ENCODE peak calls at places on chromosomes 12 and 14, in ten cellular contexts. W, I, P, V, C, G, Z, J, T and E are unnamed samples.
A peak's percentile ranks its signal among the peaks of the same experiment; 100 is the strongest.

GRCh38 chr14:99459491-99460100 is 21.1 kb downstream of the SETD3 start:
- DNase-seq in W (no peak), I (no peak), P (no peak), V (no peak), C (no peak), G (no peak), Z (no peak), J (no peak), T (no peak), E (peak; percentile 29)

GRCh38 chr14:63594455-63595372 is 47.0 kb downstream of the WDR89 start:
- DNase-seq in W (no peak), I (no peak), P (no peak), V (no peak), C (no peak), G (no peak), Z (no peak), J (no peak), T (no peak), E (no peak)

GRCh38 chr12:78767264-78767981 is 97.2 kb upstream of the SYT1 start:
- DNase-seq in W (no peak), I (no peak), P (no peak), V (no peak), C (no peak), G (no peak), Z (no peak), J (no peak), T (no peak), E (no peak)

GRCh38 chr12:108750471-108751402 is 19.4 kb upstream of the CORO1C start:
- DNase-seq in W (no peak), I (no peak), P (no peak), V (peak; percentile 35), C (no peak), G (no peak), Z (no peak), J (no peak), T (no peak), E (peak; percentile 70)

GRCh38 chr14:85528080-85528881 is 1.7 kb upstream of the FLRT2 start:
- DNase-seq in W (peak; percentile 48), I (peak; percentile 32), P (no peak), V (peak; percentile 86), C (peak; percentile 69), G (peak; percentile 56), Z (no peak), J (no peak), T (no peak), E (peak; percentile 78)

GRCh38 chr12:57899010-57899662 is 42.2 kb upstream of the ATP23 start:
- DNase-seq in W (no peak), I (no peak), P (peak; percentile 51), V (peak; percentile 78), C (no peak), G (no peak), Z (peak; percentile 54), J (no peak), T (peak; percentile 79), E (no peak)

GRCh38 chr12:43898474-43898873 is 62.6 kb downstream of the TMEM117 start:
- DNase-seq in W (no peak), I (no peak), P (no peak), V (no peak), C (no peak), G (no peak), Z (no peak), J (no peak), T (no peak), E (no peak)

GRCh38 chr12:65616022-65616421 is 208.3 kb upstream of the HMGA2 start:
- DNase-seq in W (no peak), I (no peak), P (no peak), V (no peak), C (no peak), G (no peak), Z (no peak), J (no peak), T (no peak), E (no peak)

GRCh38 chr14:65360144-65360784 is 52.3 kb upstream of the FUT8 start:
- DNase-seq in W (no peak), I (no peak), P (no peak), V (no peak), C (no peak), G (no peak), Z (no peak), J (no peak), T (no peak), E (no peak)

GRCh38 chr12:107845980-107846659 is 71.6 kb downstream of the ASCL4 start:
- DNase-seq in W (no peak), I (no peak), P (no peak), V (no peak), C (no peak), G (no peak), Z (no peak), J (peak; percentile 8), T (no peak), E (no peak)

GRCh38 chr14:86799244-86799647 is 1193.7 kb downstream of the GALC start:
- DNase-seq in W (no peak), I (no peak), P (no peak), V (peak; percentile 98), C (no peak), G (no peak), Z (no peak), J (no peak), T (no peak), E (no peak)

GRCh38 chr12:46242569-46242968 is 26.3 kb downstream of the SLC38A1 start:
- DNase-seq in W (no peak), I (no peak), P (no peak), V (no peak), C (no peak), G (no peak), Z (no peak), J (no peak), T (no peak), E (no peak)

GRCh38 chr14:23620177-23620702 is 15.9 kb upstream of the DHRS2 start:
- DNase-seq in W (no peak), I (no peak), P (no peak), V (no peak), C (no peak), G (no peak), Z (no peak), J (no peak), T (no peak), E (no peak)

GRCh38 chr14:69682607-69683263 is 71.3 kb downstream of the SUSD6 start:
- DNase-seq in W (no peak), I (no peak), P (no peak), V (peak; percentile 16), C (no peak), G (no peak), Z (no peak), J (no peak), T (no peak), E (no peak)

GRCh38 chr12:29072631-29073030 is 76.4 kb upstream of the FAR2 start:
- DNase-seq in W (no peak), I (no peak), P (no peak), V (peak; percentile 81), C (peak; percentile 28), G (no peak), Z (no peak), J (no peak), T (no peak), E (peak; percentile 65)

GRCh38 chr12:127599441-127599840 is 667.5 kb upstream of the TMEM132C start:
- DNase-seq in W (no peak), I (no peak), P (no peak), V (no peak), C (no peak), G (no peak), Z (no peak), J (no peak), T (no peak), E (no peak)

GRCh38 chr12:28191018-28191595 is 851 bp downstream of the CCDC91 start:
- DNase-seq in W (no peak), I (peak; percentile 16), P (no peak), V (peak; percentile 67), C (peak; percentile 23), G (peak; percentile 22), Z (no peak), J (peak; percentile 19), T (no peak), E (no peak)

GRCh38 chr14:81302613-81303012 is 81.9 kb upstream of the GTF2A1 start:
- DNase-seq in W (no peak), I (peak; percentile 74), P (no peak), V (no peak), C (peak; percentile 71), G (no peak), Z (no peak), J (no peak), T (no peak), E (no peak)

GRCh38 chr14:76486251-76486743 is 110.4 kb downstream of the ESRRB start:
- DNase-seq in W (peak; percentile 44), I (peak; percentile 61), P (no peak), V (no peak), C (no peak), G (no peak), Z (no peak), J (no peak), T (no peak), E (no peak)

GRCh38 chr12:13596714-13597113 is 384.7 kb downstream of the GRIN2B start:
- DNase-seq in W (no peak), I (no peak), P (no peak), V (no peak), C (no peak), G (no peak), Z (no peak), J (no peak), T (no peak), E (peak; percentile 79)

GRCh38 chr14:93905623-93906022 is 21.5 kb upstream of the FAM181A start:
- DNase-seq in W (no peak), I (no peak), P (no peak), V (no peak), C (no peak), G (no peak), Z (no peak), J (no peak), T (no peak), E (peak; percentile 72)

GRCh38 chr12:12983420-12984035 is 16.5 kb downstream of the HEBP1 start:
- DNase-seq in W (no peak), I (peak; percentile 18), P (no peak), V (peak; percentile 73), C (peak; percentile 55), G (peak; percentile 61), Z (no peak), J (peak; percentile 38), T (no peak), E (peak; percentile 56)

GRCh38 chr12:104942075-104942474 is 16.0 kb downstream of the SLC41A2 start:
- DNase-seq in W (no peak), I (no peak), P (no peak), V (no peak), C (no peak), G (no peak), Z (no peak), J (no peak), T (no peak), E (no peak)

GRCh38 chr14:104871656-104872468 is 6.8 kb downstream of the CEP170B start:
- DNase-seq in W (peak; percentile 51), I (no peak), P (no peak), V (no peak), C (no peak), G (no peak), Z (no peak), J (no peak), T (no peak), E (no peak)

GRCh38 chr12:48105321-48105866 is 485 bp downstream of the SENP1 start:
- DNase-seq in W (no peak), I (peak; percentile 49), P (peak; percentile 40), V (no peak), C (peak; percentile 19), G (peak; percentile 23), Z (no peak), J (no peak), T (peak; percentile 38), E (no peak)

GRCh38 chr12:6074979-6075585 is 49.4 kb downstream of the VWF start:
- DNase-seq in W (peak; percentile 78), I (no peak), P (peak; percentile 14), V (peak; percentile 56), C (peak; percentile 52), G (no peak), Z (peak; percentile 43), J (no peak), T (no peak), E (peak; percentile 80)

GRCh38 chr14:66624319-66624937 is 116.5 kb downstream of the GPHN start:
- DNase-seq in W (peak; percentile 30), I (no peak), P (no peak), V (peak; percentile 72), C (peak; percentile 81), G (peak; percentile 35), Z (no peak), J (peak; percentile 49), T (peak; percentile 21), E (peak; percentile 68)

GRCh38 chr12:85279449-85280137 is 427 bp upstream of the ALX1 start:
- DNase-seq in W (peak; percentile 59), I (no peak), P (no peak), V (no peak), C (peak; percentile 50), G (no peak), Z (no peak), J (no peak), T (no peak), E (peak; percentile 78)